ENCODE peak calls at places on chromosomes 13 and 19, in six cellular contexts. G, I, B, O, C and K are unnamed samples.

GRCh38 chr19:34555447-34555846 is 73.9 kb downstream of the WTIP start:
- DNase-seq in I (no peak), O (peak), G (peak), C (peak), B (no peak), K (no peak)

GRCh38 chr19:49359851-49360845 is 2.1 kb downstream of the TEAD2 start:
- DNase-seq in I (no peak), B (no peak), O (no peak), C (no peak), G (no peak), K (no peak)

GRCh38 chr13:101493541-101493940 is 41.1 kb downstream of the ITGBL1 start:
- DNase-seq in C (no peak), O (no peak), G (no peak), B (no peak), I (no peak), K (no peak)

GRCh38 chr13:111283991-111284390 is 36.5 kb upstream of the TEX29 start:
- DNase-seq in I (no peak), O (no peak), B (no peak), C (no peak), G (no peak), K (no peak)

GRCh38 chr13:26721251-26721939 is 39.2 kb downstream of the GPR12 start:
- DNase-seq in B (peak), O (no peak), G (no peak), I (no peak), C (no peak), K (no peak)

GRCh38 chr19:10809693-10810285 is 26.2 kb downstream of the TMED1 start:
- DNase-seq in G (no peak), C (no peak), B (no peak), I (no peak), O (no peak), K (no peak)

GRCh38 chr13:40026174-40026585 is 370.7 kb downstream of the COG6 start:
- DNase-seq in O (peak), B (no peak), G (no peak), C (peak), I (no peak), K (no peak)

GRCh38 chr13:32035701-32036100 is 4.1 kb downstream of the FRY start:
- DNase-seq in I (no peak), G (no peak), C (no peak), B (no peak), O (no peak), K (no peak)

GRCh38 chr19:33266971-33267484 is 35.3 kb downstream of the CEBPA start:
- DNase-seq in I (no peak), G (no peak), O (no peak), B (peak), C (no peak), K (no peak)

GRCh38 chr19:33260628-33261418 is 35.2 kb upstream of the SLC7A10 start:
- DNase-seq in O (no peak), I (no peak), B (no peak), G (no peak), C (no peak), K (no peak)

GRCh38 chr19:33264881-33265445 is 37.4 kb downstream of the CEBPA start:
- DNase-seq in B (no peak), O (no peak), I (no peak), C (no peak), G (no peak), K (no peak)

GRCh38 chr19:33261511-33262192 is 36.0 kb upstream of the SLC7A10 start:
- DNase-seq in I (no peak), G (no peak), O (no peak), C (no peak), B (no peak), K (no peak)

GRCh38 chr19:33263325-33264023 is 37.8 kb upstream of the SLC7A10 start:
- DNase-seq in O (no peak), I (no peak), C (no peak), B (no peak), G (no peak), K (no peak)
- TF ChIP-seq CTCF in O (no peak), I (no peak), C (no peak), B (no peak), G (no peak), K (no peak)

DNA sequence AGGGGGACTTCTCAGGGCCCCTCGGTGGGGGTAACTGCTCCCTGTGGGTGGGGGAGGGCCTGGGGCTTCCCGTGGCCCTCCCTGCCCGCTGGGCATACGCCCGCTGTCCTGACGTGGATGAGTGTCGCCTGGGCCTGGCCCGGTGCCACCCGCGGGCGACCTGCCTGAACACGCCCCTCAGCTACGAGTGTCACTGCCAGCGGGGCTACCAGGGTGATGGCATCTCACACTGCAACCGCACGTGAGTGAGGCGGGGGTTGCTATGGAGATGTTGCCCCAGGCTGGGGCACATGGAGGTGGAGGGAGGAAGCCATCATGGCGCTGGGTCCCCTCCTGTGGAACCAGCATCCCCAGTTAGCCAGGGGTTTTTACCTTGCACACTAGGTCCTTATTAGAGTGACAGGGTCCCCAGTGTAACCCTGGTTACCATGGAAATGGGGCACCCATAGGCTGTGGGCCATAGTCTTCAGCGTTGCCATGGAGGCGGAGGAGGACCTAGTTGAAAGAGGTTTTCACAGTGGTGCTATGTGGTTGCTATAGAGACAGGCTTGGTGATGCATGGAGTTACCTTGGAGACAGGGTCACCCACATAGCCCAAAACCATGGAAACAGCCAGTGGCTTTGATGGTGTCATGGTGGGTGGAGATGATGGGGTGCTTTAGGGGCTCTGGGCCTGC is 26.9 kb downstream of the MEGF8 start:
- DNase-seq in C (peak), O (no peak), G (no peak), I (no peak), B (no peak), K (no peak)
- TF ChIP-seq CTCF in C (no peak), O (no peak), G (no peak), I (no peak), B (no peak), K (no peak)

DNA sequence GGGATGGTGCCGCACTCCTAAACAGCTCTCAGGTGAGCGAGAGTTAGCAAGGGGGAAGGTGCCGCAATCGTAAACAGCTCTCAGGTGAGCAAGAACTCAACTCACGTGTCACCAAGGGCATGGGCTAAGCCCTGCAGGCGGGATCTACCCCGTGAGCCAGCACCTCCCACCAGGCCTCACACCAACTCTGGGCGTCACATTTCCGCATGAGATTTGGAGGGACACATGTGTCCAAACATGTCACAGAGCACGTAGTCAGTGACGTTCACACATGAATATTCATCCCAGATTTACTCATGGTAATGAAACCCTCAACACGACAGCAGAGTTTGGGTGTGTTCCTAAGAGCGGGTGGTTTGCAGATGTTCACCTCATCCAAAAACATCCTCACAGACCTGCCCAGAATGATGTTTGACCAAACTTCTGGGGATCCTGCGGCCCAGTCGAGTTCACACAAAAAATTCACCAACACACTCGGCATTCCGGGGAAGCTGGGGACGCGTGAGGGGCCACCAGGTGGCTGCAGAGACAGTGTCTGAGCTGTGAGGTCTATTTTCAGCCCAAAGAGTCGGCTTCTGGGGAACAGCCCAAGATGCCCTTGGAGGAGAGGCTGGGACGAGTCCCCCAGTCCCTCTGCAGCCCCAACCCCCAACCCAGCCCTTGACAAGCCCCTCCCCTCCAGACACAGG is 19.6 kb downstream of the C2CD4C start:
- DNase-seq in C (no peak), O (no peak), G (no peak), B (no peak), I (no peak), K (no peak)
- TF ChIP-seq CTCF in C (no peak), O (no peak), G (no peak), B (no peak), I (no peak), K (no peak)

DNA sequence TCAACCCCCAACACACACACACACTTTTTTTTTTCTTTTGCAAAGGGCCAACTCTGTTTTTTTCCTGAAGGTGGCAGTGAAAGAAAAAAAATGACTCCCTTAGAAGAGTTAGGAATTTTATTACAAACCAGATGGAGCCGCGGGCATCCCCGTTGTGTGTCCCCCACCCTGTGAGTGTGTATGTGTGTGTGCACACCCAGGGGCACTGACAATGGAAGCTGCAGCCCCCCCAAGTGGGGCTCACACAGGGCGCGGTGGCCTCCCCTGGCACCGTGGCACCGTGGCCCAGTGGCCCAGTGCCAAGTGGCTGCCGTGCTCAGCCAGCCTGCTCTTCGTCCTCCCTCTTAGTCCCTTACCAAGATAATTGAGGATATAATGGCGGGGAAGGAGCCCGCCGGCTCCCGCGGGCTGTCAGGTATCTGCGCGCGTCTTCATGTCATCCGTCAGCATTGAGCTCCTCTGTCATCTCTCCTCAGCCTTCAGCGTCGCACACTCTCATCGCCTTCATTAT is 314.1 kb downstream of the ZNF536 start:
- DNase-seq in O (peak), C (no peak), G (peak), B (no peak), I (no peak), K (no peak)
- TF ChIP-seq CTCF in O (peak), C (peak), G (no peak), B (no peak), I (no peak), K (peak)

GRCh38 chr19:17441241-17442135 is 7.0 kb downstream of the TMEM221 start:
- DNase-seq in O (peak), I (no peak), G (no peak), B (peak), C (no peak), K (peak)
- TF ChIP-seq CTCF in O (peak), I (peak), G (peak), B (peak), C (peak), K (peak)

GRCh38 chr19:1467228-1467511 is 11.8 kb downstream of the C19orf25 start:
- DNase-seq in G (no peak), B (peak), I (no peak), O (no peak), C (no peak), K (no peak)

GRCh38 chr19:1469200-1469935 is 9.6 kb downstream of the C19orf25 start:
- DNase-seq in O (no peak), I (no peak), G (no peak), C (no peak), B (no peak), K (no peak)

GRCh38 chr19:1467512-1468273 is 11.3 kb downstream of the C19orf25 start:
- DNase-seq in I (no peak), G (no peak), O (no peak), B (no peak), C (no peak), K (no peak)

GRCh38 chr19:1469936-1470863 is 8.8 kb downstream of the C19orf25 start:
- DNase-seq in C (no peak), G (no peak), I (no peak), O (no peak), B (no peak), K (no peak)

DNA sequence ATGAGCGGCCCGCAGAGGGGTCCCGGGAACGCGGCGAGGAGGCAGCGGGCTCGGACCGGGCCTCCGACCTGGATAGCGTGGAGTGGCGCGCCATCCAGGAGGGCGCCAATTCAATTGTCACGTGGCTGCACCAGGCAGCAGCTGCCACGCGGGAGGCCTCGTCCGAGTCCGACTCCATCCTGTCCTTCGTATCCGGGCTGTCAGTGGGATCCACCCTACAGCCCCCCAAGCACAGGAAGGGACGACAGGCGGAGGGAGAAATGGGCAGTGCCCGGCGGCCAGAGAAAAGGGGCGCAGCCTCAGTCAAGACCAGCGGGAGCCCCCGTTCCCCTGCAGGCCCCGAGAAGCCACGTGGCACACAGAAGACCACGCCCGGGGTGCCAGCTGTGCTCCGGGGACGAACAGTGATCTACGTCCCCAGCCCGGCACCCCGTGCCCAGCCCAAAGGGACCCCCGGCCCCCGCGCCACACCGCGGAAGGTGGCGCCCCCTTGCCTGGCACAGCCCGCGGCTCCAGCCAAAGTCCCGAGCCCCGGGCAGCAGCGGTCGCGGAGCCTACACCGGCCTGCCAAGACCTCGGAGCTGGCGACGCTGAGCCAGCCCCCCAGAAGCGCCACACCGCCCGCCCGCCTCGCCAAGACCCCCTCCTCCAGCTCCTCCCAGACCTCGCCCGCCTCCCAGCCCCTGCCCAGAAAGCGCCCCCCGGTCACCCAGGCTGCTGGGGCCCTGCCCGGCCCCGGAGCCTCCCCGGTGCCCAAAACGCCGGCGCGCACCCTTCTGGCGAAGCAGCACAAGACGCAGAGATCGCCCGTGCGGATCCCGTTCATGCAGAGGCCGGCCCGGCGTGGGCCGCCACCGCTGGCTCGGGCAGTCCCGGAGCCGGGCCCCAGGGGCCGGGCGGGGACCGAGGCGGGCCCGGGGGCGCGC is 10.5 kb downstream of the C19orf25 start:
- DNase-seq in G (peak), B (no peak), I (no peak), O (peak), C (no peak), K (no peak)
- TF ChIP-seq CTCF in G (no peak), B (no peak), I (no peak), O (no peak), C (no peak), K (no peak)

DNA sequence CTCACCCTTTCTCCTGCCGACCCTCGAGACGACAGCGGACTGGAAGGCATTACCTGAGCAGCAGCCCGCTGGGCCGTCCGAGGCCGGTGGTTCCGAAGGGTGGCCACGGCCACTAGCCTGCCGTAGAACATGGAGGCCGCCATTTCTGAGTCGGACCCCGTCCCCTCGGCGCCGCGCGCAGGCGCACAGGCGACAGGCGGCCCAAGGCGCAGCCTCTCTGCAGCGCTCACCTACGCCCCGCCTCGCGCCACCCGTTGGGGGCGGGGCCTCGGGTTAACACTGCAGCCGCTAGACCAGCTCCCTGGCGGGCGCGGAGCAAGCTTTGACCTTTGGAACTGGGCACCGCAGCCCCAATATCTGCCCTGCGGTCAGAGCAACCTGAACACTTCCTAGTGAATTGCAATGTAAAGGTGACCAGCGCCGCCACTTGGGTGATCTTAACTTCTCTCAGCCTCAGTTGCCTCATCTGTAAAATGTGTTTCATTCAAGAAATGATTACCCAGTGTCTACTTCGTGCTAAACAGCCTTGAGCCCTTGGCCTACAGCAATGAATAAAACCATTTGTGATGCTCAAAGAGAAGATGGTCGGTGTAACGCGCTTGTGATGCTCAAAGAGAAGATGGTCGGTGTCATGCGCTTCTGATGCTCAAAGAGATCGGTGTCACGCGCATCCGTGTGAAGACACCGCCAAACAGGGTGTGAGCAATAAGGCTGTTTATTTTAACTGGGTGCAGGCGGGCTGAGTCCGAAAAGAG is at the start of gene SUCLA2:
- DNase-seq in G (peak), I (peak), C (peak), O (peak), B (peak), K (peak)
- TF ChIP-seq CTCF in G (no peak), I (no peak), C (no peak), O (no peak), B (no peak), K (no peak)